ENCODE peak calls at places on chromosomes 13 and 19, in four cellular contexts. D is HepG2, Y is K562, L is GM12878. K is an unnamed sample.

GRCh38 chr19:6464070-6464873 is at the start of gene CRB3:
- DNase-seq in L (no peak), Y (no peak), D (peak), K (peak)

GRCh38 chr13:45119469-45119989 is 781 bp upstream of the GTF2F2 start:
- DNase-seq in L (peak), D (no peak), Y (no peak), K (no peak)

GRCh38 chr13:29541400-29541799 is 54.1 kb downstream of the SLC7A1 start:
- DNase-seq in Y (no peak), L (no peak), D (no peak), K (no peak)

GRCh38 chr13:97018029-97018819 is 23.9 kb upstream of the OXGR1 start:
- DNase-seq in Y (peak), L (no peak), D (peak), K (no peak)

GRCh38 chr19:43544077-43544476 is 11.1 kb downstream of the ZNF575 start:
- DNase-seq in L (no peak), Y (no peak), D (no peak), K (no peak)

GRCh38 chr13:41294914-41295313 is 16.2 kb upstream of the NAA16 start:
- DNase-seq in Y (no peak), L (no peak), D (no peak), K (no peak)

GRCh38 chr13:102197193-102197592 is 204.7 kb downstream of the FGF14 start:
- DNase-seq in D (peak), Y (no peak), L (no peak), K (peak)

GRCh38 chr13:77868717-77869116 is 49.9 kb downstream of the EDNRB start:
- DNase-seq in Y (no peak), L (no peak), D (no peak), K (no peak)

GRCh38 chr13:75279834-75280369 is 202.1 kb downstream of the TBC1D4 start:
- DNase-seq in Y (no peak), L (no peak), D (peak), K (no peak)

GRCh38 chr19:37346091-37346490 is 24.8 kb upstream of the ZNF527 start:
- DNase-seq in D (no peak), L (no peak), Y (no peak), K (no peak)

GRCh38 chr13:24911135-24911524 is 147.2 kb downstream of the RNF17 start:
- DNase-seq in D (no peak), L (no peak), Y (peak), K (peak)

GRCh38 chr13:74151859-74152258 is 17.7 kb upstream of the KLF12 start:
- DNase-seq in D (no peak), L (no peak), Y (no peak), K (no peak)

GRCh38 chr13:29677627-29678026 is 82.1 kb upstream of the SLC7A1 start:
- DNase-seq in Y (no peak), L (no peak), D (no peak), K (no peak)

GRCh38 chr13:50916701-50917184 is 7.2 kb downstream of the RNASEH2B start:
- DNase-seq in D (no peak), L (no peak), Y (no peak), K (no peak)

GRCh38 chr19:16814526-16815100 is 14.6 kb upstream of the SIN3B start:
- DNase-seq in Y (no peak), L (no peak), D (no peak), K (no peak)

GRCh38 chr19:58450836-58451357 is 525 bp upstream of the ZNF324B start:
- DNase-seq in Y (no peak), L (no peak), D (no peak), K (peak)

GRCh38 chr19:35249146-35249847 is 495 bp downstream of the LSR start:
- DNase-seq in D (no peak), L (no peak), Y (peak), K (peak)

GRCh38 chr13:74629985-74630384 is 495.8 kb upstream of the KLF12 start:
- DNase-seq in L (no peak), D (no peak), Y (no peak), K (no peak)

DNA sequence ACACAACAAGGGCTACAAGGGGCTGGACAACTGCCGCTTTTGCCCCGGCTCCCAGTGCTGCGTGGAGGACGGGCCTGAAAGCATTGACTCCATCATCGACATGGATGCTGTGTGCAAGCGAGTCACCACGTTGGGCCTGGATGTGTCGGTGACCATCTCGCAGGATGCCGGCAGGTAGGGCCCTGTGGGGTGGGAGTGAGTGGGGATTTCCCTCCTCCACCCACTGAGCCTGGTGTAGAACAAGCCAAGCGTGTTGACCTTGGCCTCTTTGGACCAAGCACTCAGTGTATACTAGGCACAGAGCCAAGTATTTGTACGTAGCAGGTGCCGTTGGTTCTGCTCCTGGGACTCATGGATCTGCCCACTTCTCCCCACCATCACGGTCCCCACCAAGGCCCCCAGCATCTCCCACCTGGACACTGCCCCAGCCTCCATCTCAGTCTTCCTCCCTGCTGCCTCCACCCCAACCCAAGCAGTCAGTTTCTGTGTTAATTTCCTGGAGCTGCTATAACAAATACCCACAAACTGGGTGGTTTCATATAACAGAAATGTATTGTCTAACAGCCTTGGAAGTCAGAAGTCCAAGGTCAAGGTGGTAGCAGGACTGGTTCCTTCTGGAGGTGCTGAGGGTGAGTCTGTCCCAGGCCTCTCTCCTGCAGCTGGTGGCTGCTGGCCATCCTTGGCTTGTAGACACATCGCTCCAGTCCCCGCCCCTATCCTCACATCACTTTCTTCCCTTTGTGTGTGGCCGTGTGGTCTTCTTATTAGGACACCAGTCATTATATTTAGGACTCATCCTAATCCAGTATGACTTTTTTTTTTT is 17.3 kb downstream of the PGPEP1 start:
- DNase-seq in D (peak), L (no peak), Y (no peak), K (no peak)
- TF ChIP-seq SMC3 in D (no peak), L (no peak), Y (no peak), K (no peak)

DNA sequence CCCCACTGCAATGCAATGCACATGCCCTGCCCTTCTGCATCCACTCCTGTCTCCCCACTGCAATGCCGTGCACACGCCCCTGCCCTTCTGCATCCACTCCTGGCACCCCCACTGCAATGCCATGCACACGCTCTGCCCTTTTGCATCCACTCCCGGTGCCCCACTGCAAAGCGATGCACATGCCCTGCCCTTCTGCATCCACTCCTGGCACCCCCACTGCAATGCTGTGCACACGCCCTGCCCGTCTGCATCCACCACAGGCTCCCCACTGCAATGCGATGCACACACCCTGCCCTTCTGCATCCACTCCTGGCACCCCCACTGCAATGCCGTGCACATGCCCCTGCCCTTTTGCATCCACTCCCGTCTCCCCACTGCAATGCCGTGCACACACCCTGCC is 98.1 kb downstream of the KCTD15 start:
- DNase-seq in D (no peak), Y (no peak), L (no peak), K (no peak)
- TF ChIP-seq ESRRA in D (no peak), Y (no peak), L (no peak), K (no peak)

GRCh38 chr19:38543807-38544568 is 73.8 kb downstream of the MAP4K1 start:
- DNase-seq in Y (peak), D (peak), L (peak), K (peak)
- TF ChIP-seq SMC3 in Y (peak), D (no peak), L (no peak), K (peak)

GRCh38 chr19:30222993-30223865 is 149.0 kb upstream of the ZNF536 start:
- DNase-seq in Y (no peak), L (no peak), D (no peak), K (no peak)

GRCh38 chr19:30224689-30225606 is 147.2 kb upstream of the ZNF536 start:
- DNase-seq in Y (no peak), L (no peak), D (no peak), K (peak)

GRCh38 chr19:30225615-30226463 is 146.3 kb upstream of the ZNF536 start:
- DNase-seq in L (no peak), Y (no peak), D (no peak), K (peak)

GRCh38 chr19:30222428-30222873 is 149.7 kb upstream of the ZNF536 start:
- DNase-seq in D (no peak), Y (peak), L (no peak), K (no peak)

DNA sequence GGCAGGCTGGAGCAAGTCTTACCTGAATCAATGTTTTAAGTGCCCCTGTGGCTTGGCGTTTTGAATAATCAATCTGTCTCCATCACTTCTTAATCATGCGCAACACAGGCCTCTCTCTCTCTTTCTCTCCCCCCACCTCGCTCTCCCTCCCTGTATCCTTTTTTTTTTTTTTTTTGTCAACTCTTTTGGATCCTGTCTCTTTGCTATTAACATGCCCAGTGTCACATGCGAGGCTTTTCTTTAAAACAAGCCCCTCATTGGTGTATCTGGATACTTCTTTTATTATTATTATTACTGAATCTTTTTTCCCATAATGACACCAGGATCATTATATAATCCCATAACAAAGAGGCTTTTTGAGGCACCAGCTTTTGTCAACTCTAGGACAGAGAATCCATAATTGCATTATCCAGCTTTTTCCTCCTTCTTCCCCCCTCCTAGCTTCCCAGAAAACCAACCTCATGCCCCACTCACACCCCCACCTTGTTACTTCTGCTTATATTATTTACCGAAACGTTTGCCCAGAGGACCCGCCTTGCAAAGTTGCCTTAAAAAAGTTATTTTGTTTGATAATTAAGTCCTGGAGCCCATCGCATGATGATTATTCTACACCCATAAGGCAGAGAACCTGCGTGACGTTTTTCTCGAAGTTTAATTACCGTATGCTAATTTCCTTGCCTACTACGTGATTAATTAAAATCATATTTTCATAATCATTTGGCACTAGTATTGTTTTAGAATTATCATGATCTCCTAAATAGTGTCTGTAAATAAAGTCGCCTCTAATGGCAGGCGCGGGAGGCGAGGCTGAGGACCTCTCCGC is 148.1 kb upstream of the ZNF536 start:
- DNase-seq in D (no peak), Y (no peak), L (no peak), K (no peak)
- TF ChIP-seq ESRRA in D (no peak), Y (no peak), L (no peak), K (no peak)

DNA sequence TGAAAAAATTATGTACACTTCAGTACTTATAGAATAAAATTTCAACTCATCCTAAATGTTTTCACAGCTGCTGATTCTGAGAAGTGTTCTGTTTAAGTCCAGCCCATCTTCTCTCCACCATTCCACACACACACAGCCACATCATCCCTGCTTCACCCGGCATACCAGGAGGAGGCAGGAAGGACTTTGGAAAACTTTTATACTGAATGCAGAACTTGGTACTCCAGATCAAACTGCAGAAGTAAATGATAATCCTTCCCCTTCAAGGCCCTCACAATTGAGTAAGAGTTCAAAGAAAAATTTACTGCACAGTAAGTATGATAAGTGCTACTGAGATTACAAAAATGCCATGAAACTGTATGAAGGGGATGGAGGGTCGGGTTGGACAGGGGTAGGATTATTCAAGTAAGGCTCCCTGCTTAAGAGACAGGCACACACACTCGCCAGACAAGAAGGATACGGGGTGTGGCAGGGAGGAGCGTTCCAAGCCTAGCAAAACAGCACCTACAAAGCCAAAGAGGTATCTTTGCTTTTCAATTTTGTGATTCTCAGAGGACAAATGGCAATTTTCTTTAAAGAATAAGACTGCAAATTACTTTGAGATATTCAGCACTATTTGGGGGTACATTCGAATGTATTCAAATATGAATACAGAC is 2.6 kb downstream of the USP12 start:
- DNase-seq in D (no peak), L (no peak), Y (no peak), K (no peak)
- TF ChIP-seq SMC3 in D (no peak), L (no peak), Y (no peak), K (no peak)

GRCh38 chr19:3045885-3046603 is 16.3 kb downstream of the TLE5 start:
- DNase-seq in Y (no peak), D (no peak), L (no peak), K (no peak)
- TF ChIP-seq ESRRA in Y (no peak), D (no peak), L (no peak), K (no peak)

GRCh38 chr19:45402469-45403070 is 2.3 kb downstream of the PPP1R13L start:
- DNase-seq in D (no peak), Y (peak), L (no peak), K (peak)

GRCh38 chr19:45404557-45405434 is at the start of gene PPP1R13L:
- DNase-seq in D (peak), Y (peak), L (peak), K (peak)

GRCh38 chr19:45405435-45406164 is 731 bp upstream of the PPP1R13L start:
- DNase-seq in L (peak), Y (peak), D (peak), K (peak)

GRCh38 chr19:45403272-45403671 is 1.6 kb downstream of the PPP1R13L start:
- DNase-seq in L (no peak), Y (no peak), D (no peak), K (no peak)

GRCh38 chr19:45403781-45404556 is 900 bp downstream of the PPP1R13L start:
- DNase-seq in D (peak), Y (peak), L (no peak), K (peak)
- TF ChIP-seq SMC3 in D (peak), Y (peak), L (peak), K (peak)

GRCh38 chr19:40335855-40336700 is 12.1 kb downstream of the C19orf47 start:
- DNase-seq in Y (no peak), L (no peak), D (no peak), K (no peak)
- TF ChIP-seq ESRRA in Y (no peak), L (no peak), D (no peak), K (no peak)

GRCh38 chr19:41302624-41303351 is 7.2 kb upstream of the CCDC97 start:
- DNase-seq in L (peak), D (no peak), Y (no peak), K (no peak)

GRCh38 chr19:41297628-41298326 is 12.2 kb upstream of the CCDC97 start:
- DNase-seq in Y (no peak), L (peak), D (no peak), K (no peak)

GRCh38 chr19:41298327-41298964 is 11.5 kb upstream of the CCDC97 start:
- DNase-seq in L (no peak), D (no peak), Y (no peak), K (no peak)

GRCh38 chr19:41299046-41299754 is 10.8 kb upstream of the CCDC97 start:
- DNase-seq in D (no peak), L (no peak), Y (no peak), K (no peak)

GRCh38 chr19:41299755-41300089 is 10.2 kb upstream of the CCDC97 start:
- DNase-seq in L (no peak), D (no peak), Y (no peak), K (no peak)
- TF ChIP-seq SMC3 in L (no peak), D (no peak), Y (no peak), K (no peak)

K was measured in A549.